ENCODE peak calls at places on chromosome 16, in six cellular contexts. I is mesenchymal stem cell, Y is H1, O is IMR-90, Q is neuronal stem cell, Z is H9. P is an unnamed sample.

GRCh38 chr16:27321013-27321960 is 7.5 kb downstream of the IL4R start:
- DNase-seq in I (no peak), Y (no peak), O (peak), Q (no peak), Z (no peak), P (peak)

GRCh38 chr16:86319871-86320270 is 190.5 kb upstream of the FOXF1 start:
- DNase-seq in I (no peak), Y (no peak), O (peak), Q (no peak), Z (no peak), P (no peak)

GRCh38 chr16:16905850-16906249 is 526.9 kb downstream of the NPIPA7 start:
- DNase-seq in I (no peak), Y (no peak), O (no peak), Q (no peak), Z (no peak), P (no peak)

GRCh38 chr16:813204-813915 is 12.8 kb upstream of the GNG13 start:
- DNase-seq in I (peak), Y (no peak), O (peak), Q (peak), Z (peak), P (no peak)

GRCh38 chr16:21208831-21209230 is 2.5 kb downstream of the ZP2 start:
- DNase-seq in I (no peak), Y (no peak), O (no peak), Q (no peak), Z (no peak), P (no peak)

GRCh38 chr16:89123001-89123830 is 29.6 kb downstream of the ACSF3 start:
- DNase-seq in I (no peak), Y (no peak), O (no peak), Q (no peak), Z (no peak), P (no peak)

GRCh38 chr16:27766166-27766925 is 216.4 kb downstream of the KATNIP start:
- DNase-seq in I (no peak), Y (no peak), O (no peak), Q (no peak), Z (no peak), P (no peak)

GRCh38 chr16:2471653-2472487 is 773 bp downstream of the NTN3 start:
- DNase-seq in I (no peak), Y (no peak), O (no peak), Q (no peak), Z (no peak), P (no peak)

GRCh38 chr16:53320992-53321391 is 113.3 kb upstream of the RBL2 start:
- DNase-seq in I (no peak), Y (no peak), O (no peak), Q (no peak), Z (no peak), P (no peak)

GRCh38 chr16:2088759-2089358 is 41.1 kb downstream of the TSC2 start:
- DNase-seq in I (no peak), Y (no peak), O (no peak), Q (no peak), Z (no peak), P (no peak)

GRCh38 chr16:57998484-57998883 is 2.0 kb downstream of the ZNF319 start:
- DNase-seq in I (peak), Y (no peak), O (no peak), Q (no peak), Z (peak), P (peak)

GRCh38 chr16:72992142-72992601 is 55.8 kb downstream of the ZFHX3 start:
- DNase-seq in I (peak), Y (no peak), O (no peak), Q (peak), Z (peak), P (no peak)

GRCh38 chr16:11552445-11552844 is 34.3 kb downstream of the LITAF start:
- DNase-seq in I (no peak), Y (no peak), O (no peak), Q (no peak), Z (no peak), P (no peak)

GRCh38 chr16:11409398-11409797 is 64.1 kb downstream of the RMI2 start:
- DNase-seq in I (no peak), Y (no peak), O (peak), Q (no peak), Z (no peak), P (no peak)

GRCh38 chr16:49932943-49933342 is 77.0 kb upstream of the ZNF423 start:
- DNase-seq in I (no peak), Y (no peak), O (peak), Q (no peak), Z (no peak), P (peak)

GRCh38 chr16:88453217-88453531 is at the start of gene ZFPM1:
- DNase-seq in I (no peak), Y (no peak), O (no peak), Q (no peak), Z (no peak), P (no peak)

GRCh38 chr16:11112723-11113348 is 143.2 kb downstream of the SOCS1 start:
- DNase-seq in I (no peak), Y (no peak), O (no peak), Q (no peak), Z (no peak), P (no peak)

GRCh38 chr16:26795184-26795583 is 271.5 kb upstream of the C16orf82 start:
- DNase-seq in I (no peak), Y (peak), O (no peak), Q (no peak), Z (peak), P (no peak)

GRCh38 chr16:26263406-26263805 is 571.6 kb downstream of the HS3ST4 start:
- DNase-seq in I (no peak), Y (no peak), O (no peak), Q (no peak), Z (no peak), P (no peak)

GRCh38 chr16:9969580-9969979 is 212.6 kb downstream of the GRIN2A start:
- DNase-seq in I (no peak), Y (no peak), O (no peak), Q (no peak), Z (no peak), P (no peak)

GRCh38 chr16:73671102-73671501 is 623.2 kb upstream of the ZFHX3 start:
- DNase-seq in I (no peak), Y (no peak), O (no peak), Q (no peak), Z (no peak), P (no peak)

GRCh38 chr16:80938035-80938927 is 68.4 kb downstream of the CMC2 start:
- DNase-seq in I (peak), Y (no peak), O (peak), Q (peak), Z (no peak), P (no peak)

GRCh38 chr16:87608400-87608985 is 6.2 kb downstream of the JPH3 start:
- DNase-seq in I (peak), Y (no peak), O (peak), Q (peak), Z (peak), P (peak)

GRCh38 chr16:69937465-69937951 is 13.6 kb upstream of the CLEC18A start:
- DNase-seq in I (peak), Y (no peak), O (no peak), Q (no peak), Z (no peak), P (peak)

GRCh38 chr16:52283018-52283417 is 263.9 kb downstream of the TOX3 start:
- DNase-seq in I (peak), Y (no peak), O (peak), Q (no peak), Z (no peak), P (no peak)
- H3K14ac ChIP-seq in I (no peak), Y (no peak), O (no peak), Q (no peak), Z (no peak), P (no peak)

GRCh38 chr16:4936991-4937781 is at the start of gene PPL:
- DNase-seq in I (no peak), Y (no peak), O (no peak), Q (peak), Z (peak), P (peak)
- H3K4ac ChIP-seq in I (no peak), Y (peak), O (no peak), Q (no peak), Z (no peak), P (no peak)

GRCh38 chr16:85011846-85012284 is 530 bp upstream of the ZDHHC7 start:
- DNase-seq in I (no peak), Y (no peak), O (no peak), Q (no peak), Z (no peak), P (no peak)
- H4K8ac ChIP-seq in I (peak), Y (peak), O (peak), Q (no peak), Z (no peak), P (peak)

GRCh38 chr16:67117716-67118115 is 8.0 kb downstream of the PHAF1 start:
- DNase-seq in I (no peak), Y (no peak), O (no peak), Q (no peak), Z (no peak), P (peak)
- H3K14ac ChIP-seq in I (no peak), Y (no peak), O (no peak), Q (no peak), Z (no peak), P (no peak)

GRCh38 chr16:84687715-84688114 is 12.1 kb upstream of the USP10 start:
- DNase-seq in I (peak), Y (no peak), O (peak), Q (no peak), Z (no peak), P (no peak)

GRCh38 chr16:84684592-84684965 is 15.2 kb upstream of the USP10 start:
- DNase-seq in I (no peak), Y (no peak), O (no peak), Q (no peak), Z (no peak), P (no peak)

GRCh38 chr16:84683691-84684591 is 15.9 kb upstream of the USP10 start:
- DNase-seq in I (no peak), Y (peak), O (no peak), Q (no peak), Z (peak), P (peak)

GRCh38 chr16:84686702-84687298 is 13.0 kb upstream of the USP10 start:
- DNase-seq in I (no peak), Y (no peak), O (no peak), Q (no peak), Z (no peak), P (no peak)

DNA sequence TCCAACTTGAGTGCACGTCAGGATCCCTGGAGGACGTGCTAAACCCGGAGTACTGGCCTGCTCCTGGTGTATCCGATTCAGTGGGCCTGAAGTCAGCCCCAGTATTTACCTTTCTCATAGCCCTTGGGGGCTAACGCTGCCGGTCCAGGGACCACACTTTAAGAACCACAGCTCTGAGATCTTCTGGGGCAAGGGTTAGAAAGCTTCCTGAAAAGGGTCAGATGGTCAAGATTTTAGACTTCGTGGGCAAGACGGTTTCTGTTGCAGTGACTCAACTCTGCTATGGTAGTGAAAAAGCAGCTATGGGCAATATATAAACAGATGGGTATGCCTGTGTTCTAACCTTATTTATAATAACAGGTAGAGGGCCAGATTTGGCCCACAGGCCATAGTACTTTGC is 14.6 kb upstream of the USP10 start:
- DNase-seq in I (no peak), Y (no peak), O (no peak), Q (no peak), Z (no peak), P (no peak)
- H3K4ac ChIP-seq in I (no peak), Y (peak), O (no peak), Q (no peak), Z (no peak), P (no peak)

DNA sequence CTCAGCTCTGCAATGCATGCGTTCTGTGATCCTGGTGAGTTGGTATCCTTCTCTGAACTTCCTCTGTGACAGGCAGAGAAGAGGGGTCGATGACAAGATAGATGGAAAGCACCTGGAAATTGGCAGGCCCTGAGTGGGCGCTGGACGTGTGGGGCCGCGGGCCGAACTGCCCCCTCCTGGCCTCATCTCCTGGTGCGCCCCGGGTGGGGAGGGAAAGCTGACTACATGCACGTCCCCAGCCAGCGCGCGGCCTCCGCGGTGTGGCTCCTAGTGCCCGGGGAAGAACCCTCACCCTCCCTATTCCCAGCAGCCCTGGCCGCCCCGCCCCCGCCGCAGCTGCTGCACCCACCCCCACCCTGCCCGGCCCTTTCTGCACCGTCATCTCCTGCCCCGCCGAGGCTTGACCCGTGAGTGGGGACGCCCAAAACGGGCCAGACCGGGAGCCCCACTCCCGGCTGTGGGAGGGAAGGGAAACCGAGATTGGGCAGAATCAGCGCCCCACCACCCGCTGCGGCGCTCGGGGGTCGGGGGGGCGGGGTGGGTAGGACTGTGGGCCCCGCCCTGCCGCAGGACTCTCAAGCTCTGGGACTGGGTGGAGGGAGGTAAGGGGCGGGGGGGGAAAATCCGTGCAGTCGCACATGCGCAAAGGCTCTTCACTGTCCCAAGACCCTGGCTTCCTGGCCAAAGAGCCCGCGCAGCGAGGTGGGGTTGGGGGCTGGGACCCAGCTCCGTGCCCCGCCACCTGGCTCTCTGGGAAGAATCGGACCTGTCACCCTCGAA is at the start of gene NOL3:
- DNase-seq in I (peak), Y (no peak), O (peak), Q (no peak), Z (peak), P (peak)
- H4K8ac ChIP-seq in I (peak), Y (peak), O (peak), Q (peak), Z (no peak), P (peak)

GRCh38 chr16:23245268-23245667 is 56.8 kb upstream of the SCNN1B start:
- DNase-seq in I (no peak), Y (no peak), O (no peak), Q (no peak), Z (no peak), P (no peak)

GRCh38 chr16:23236983-23237382 is 54.4 kb downstream of the SCNN1G start:
- DNase-seq in I (no peak), Y (no peak), O (no peak), Q (no peak), Z (no peak), P (no peak)

GRCh38 chr16:23244122-23244521 is 58.0 kb upstream of the SCNN1B start:
- DNase-seq in I (no peak), Y (no peak), O (no peak), Q (no peak), Z (no peak), P (no peak)

GRCh38 chr16:23235176-23235575 is 52.6 kb downstream of the SCNN1G start:
- DNase-seq in I (no peak), Y (no peak), O (no peak), Q (no peak), Z (no peak), P (no peak)

GRCh38 chr16:23240994-23241393 is 58.4 kb downstream of the SCNN1G start:
- DNase-seq in I (no peak), Y (no peak), O (no peak), Q (no peak), Z (no peak), P (no peak)
- H3K14ac ChIP-seq in I (no peak), Y (no peak), O (no peak), Q (no peak), Z (no peak), P (no peak)

DNA sequence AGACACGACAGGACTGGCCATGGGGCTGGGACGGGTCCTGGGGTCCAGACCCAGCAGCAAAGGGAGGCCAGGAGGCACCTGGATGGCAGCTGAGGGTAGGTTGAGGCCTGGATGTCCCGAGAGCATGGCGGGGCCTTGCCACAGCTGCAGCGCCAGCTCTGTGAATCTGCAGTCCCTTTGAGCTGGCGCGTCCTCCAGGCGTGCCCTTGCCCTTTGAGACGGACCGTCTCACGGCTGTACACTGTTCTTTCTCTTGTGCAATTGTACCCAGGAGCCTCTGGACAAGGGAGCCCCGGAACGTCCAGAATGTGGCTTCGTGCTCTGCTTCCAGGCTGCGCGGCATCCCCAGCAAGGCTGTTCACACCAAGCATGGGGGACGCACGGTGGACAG is 69.5 kb upstream of the CIBAR2 start:
- DNase-seq in I (no peak), Y (no peak), O (no peak), Q (no peak), Z (no peak), P (no peak)
- H3K4ac ChIP-seq in I (no peak), Y (no peak), O (no peak), Q (no peak), Z (no peak), P (no peak)

GRCh38 chr16:59263980-59264379 is 529.9 kb upstream of the GOT2 start:
- DNase-seq in I (no peak), Y (no peak), O (no peak), Q (no peak), Z (no peak), P (no peak)
- H4K8ac ChIP-seq in I (no peak), Y (no peak), O (no peak), Q (no peak), Z (no peak), P (no peak)